ENCODE peak calls at places on chromosome 10, in five cellular contexts. L is cardiac septum, O is prostate gland, J is astrocyte of the hippocampus, W is astrocyte. G is an unnamed sample.

GRCh38 chr10:24974978-24975377 is 22.6 kb upstream of the PRTFDC1 start:
- DNase-seq in J (peak), O (no peak), L (no peak), W (peak), G (no peak)

GRCh38 chr10:49312291-49312869 is 13.4 kb downstream of the C10orf71 start:
- DNase-seq in O (no peak), L (peak), W (no peak), J (no peak), G (no peak)

GRCh38 chr10:43259981-43260761 is 6.7 kb downstream of the RASGEF1A start:
- DNase-seq in O (peak), J (no peak), W (no peak), L (peak), G (no peak)

GRCh38 chr10:29257106-29257783 is 31.6 kb upstream of the LYZL1 start:
- DNase-seq in J (peak), W (peak), L (no peak), O (peak), G (no peak)

GRCh38 chr10:11705687-11706086 is 36.5 kb upstream of the ECHDC3 start:
- DNase-seq in O (no peak), L (no peak), J (no peak), W (no peak), G (no peak)

GRCh38 chr10:120012566-120012965 is 120.0 kb downstream of the SEC23IP start:
- DNase-seq in L (no peak), W (peak), O (no peak), J (peak), G (no peak)

GRCh38 chr10:43778571-43778970 is 129.9 kb upstream of the ZNF32 start:
- DNase-seq in L (no peak), O (no peak), W (no peak), J (no peak), G (peak)

GRCh38 chr10:31101123-31101522 is 69.5 kb upstream of the ZNF438 start:
- DNase-seq in W (peak), J (peak), L (no peak), O (no peak), G (no peak)